ENCODE peak calls at places on chromosomes 16 and 17, in eight cellular contexts. S is uterus, P is SK-N-SH, R is IMR-90, U is cardiac muscle cell, O is stomach, E is heart right ventricle, J is adrenal gland. Y is an unnamed sample.
A peak's percentile ranks its signal among the peaks of the same experiment; 100 is the strongest.

GRCh38 chr17:31903401-31903800 is 1.9 kb upstream of the UTP6 start:
- DNase-seq in S (no peak), P (no peak), R (no peak), U (no peak), O (no peak), E (no peak), J (no peak), Y (no peak)

GRCh38 chr16:58030136-58030840 is 4.7 kb downstream of the MMP15 start:
- DNase-seq in S (no peak), P (no peak), R (no peak), U (no peak), O (no peak), E (no peak), J (no peak), Y (no peak)

GRCh38 chr17:50186661-50187402 is 14.6 kb downstream of the COL1A1 start:
- DNase-seq in S (no peak), P (no peak), R (peak; percentile 82), U (no peak), O (no peak), E (no peak), J (no peak), Y (no peak)

GRCh38 chr16:54446639-54447038 is 160.1 kb upstream of the IRX3 start:
- DNase-seq in S (no peak), P (no peak), R (no peak), U (no peak), O (no peak), E (peak; percentile 56), J (peak; percentile 72), Y (peak; percentile 53)

GRCh38 chr16:14164916-14165684 is 94.0 kb downstream of the MRTFB start:
- DNase-seq in S (no peak), P (no peak), R (no peak), U (no peak), O (no peak), E (no peak), J (no peak), Y (no peak)

GRCh38 chr17:6045621-6046357 is 24.4 kb upstream of the WSCD1 start:
- DNase-seq in S (no peak), P (no peak), R (no peak), U (no peak), O (no peak), E (no peak), J (no peak), Y (no peak)

GRCh38 chr17:79986441-79987186 is 49.1 kb downstream of the TBC1D16 start:
- DNase-seq in S (no peak), P (peak; percentile 94), R (peak; percentile 67), U (no peak), O (no peak), E (no peak), J (peak; percentile 86), Y (no peak)

GRCh38 chr17:18916816-18917496 is 35.0 kb upstream of the SLC5A10 start:
- DNase-seq in S (no peak), P (no peak), R (peak; percentile 45), U (no peak), O (no peak), E (no peak), J (no peak), Y (no peak)

GRCh38 chr17:1460233-1460632 is 4.2 kb upstream of the CRK start:
- DNase-seq in S (peak; percentile 50), P (no peak), R (no peak), U (no peak), O (peak; percentile 94), E (peak; percentile 80), J (peak; percentile 91), Y (peak; percentile 73)

GRCh38 chr17:79923974-79924638 is 84.9 kb upstream of the CBX4 start:
- DNase-seq in S (no peak), P (peak; percentile 78), R (peak; percentile 12), U (peak; percentile 83), O (peak; percentile 70), E (no peak), J (peak; percentile 59), Y (no peak)

GRCh38 chr17:27939489-27940465 is 46.6 kb upstream of the LYRM9 start:
- DNase-seq in S (no peak), P (no peak), R (no peak), U (no peak), O (no peak), E (no peak), J (no peak), Y (no peak)

GRCh38 chr16:3789375-3790067 is 72.2 kb upstream of the TRAP1 start:
- DNase-seq in S (no peak), P (no peak), R (no peak), U (no peak), O (no peak), E (no peak), J (no peak), Y (no peak)

GRCh38 chr16:29806096-29806579 is at the start of gene MAZ:
- DNase-seq in S (no peak), P (peak; percentile 90), R (peak; percentile 91), U (no peak), O (no peak), E (no peak), J (peak; percentile 95), Y (no peak)

GRCh38 chr17:66675991-66676371 is 158.9 kb upstream of the CACNG5 start:
- DNase-seq in S (peak; percentile 61), P (no peak), R (no peak), U (no peak), O (peak; percentile 65), E (no peak), J (no peak), Y (peak; percentile 93)

GRCh38 chr16:50167603-50168002 is 14.5 kb downstream of the TENT4B start:
- DNase-seq in S (no peak), P (no peak), R (no peak), U (no peak), O (no peak), E (no peak), J (no peak), Y (no peak)

GRCh38 chr17:32567511-32567910 is 80.7 kb downstream of the CDK5R1 start:
- DNase-seq in S (no peak), P (no peak), R (no peak), U (no peak), O (no peak), E (no peak), J (no peak), Y (no peak)

GRCh38 chr17:12664252-12664651 is 1.4 kb upstream of the MYOCD start:
- DNase-seq in S (no peak), P (no peak), R (no peak), U (no peak), O (no peak), E (no peak), J (no peak), Y (no peak)

GRCh38 chr16:25141648-25142047 is 30.1 kb downstream of the LCMT1 start:
- DNase-seq in S (no peak), P (no peak), R (no peak), U (no peak), O (no peak), E (no peak), J (no peak), Y (no peak)

DNA sequence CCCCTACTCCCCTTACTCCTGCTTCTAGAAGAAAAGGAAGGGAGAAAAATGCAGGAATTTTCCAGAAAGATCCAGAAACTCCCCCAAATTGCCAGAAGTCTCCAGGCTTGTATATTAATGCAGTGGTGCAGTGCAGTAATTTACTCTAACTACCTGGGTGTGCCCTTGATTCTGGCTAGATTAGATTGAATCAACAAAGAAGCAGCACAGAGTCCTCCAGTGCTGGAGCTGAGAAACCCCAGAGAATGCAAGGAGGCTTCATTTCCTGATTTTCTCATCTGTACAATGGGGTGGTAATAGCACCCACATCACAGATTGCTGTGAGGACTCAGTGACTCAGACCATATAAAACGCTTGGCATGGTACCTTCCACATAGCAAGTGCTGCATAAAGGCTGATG is 247.3 kb upstream of the RPL38 start:
- DNase-seq in S (no peak), P (no peak), R (no peak), U (no peak), O (no peak), E (no peak), J (no peak), Y (no peak)
- TF ChIP-seq CTCF in S (no peak), P (no peak), R (no peak), U (no peak), O (no peak), E (no peak), J (no peak), Y (no peak)

GRCh38 chr17:72420775-72421127 is 299.9 kb downstream of the SOX9 start:
- DNase-seq in S (no peak), P (no peak), R (no peak), U (no peak), O (no peak), E (no peak), J (no peak), Y (no peak)

GRCh38 chr17:72421128-72422092 is 300.6 kb downstream of the SOX9 start:
- DNase-seq in S (no peak), P (no peak), R (peak; percentile 98), U (no peak), O (peak; percentile 71), E (no peak), J (peak; percentile 26), Y (peak; percentile 60)

GRCh38 chr17:72422204-72422504 is 301.3 kb downstream of the SOX9 start:
- DNase-seq in S (no peak), P (no peak), R (no peak), U (no peak), O (no peak), E (no peak), J (no peak), Y (no peak)

GRCh38 chr17:72417627-72418026 is 296.8 kb downstream of the SOX9 start:
- DNase-seq in S (no peak), P (no peak), R (no peak), U (no peak), O (no peak), E (no peak), J (no peak), Y (no peak)

GRCh38 chr17:72419866-72420774 is 299.3 kb downstream of the SOX9 start:
- DNase-seq in S (peak; percentile 21), P (no peak), R (no peak), U (no peak), O (no peak), E (no peak), J (no peak), Y (peak; percentile 53)
- TF ChIP-seq CTCF in S (no peak), P (no peak), R (no peak), U (no peak), O (no peak), E (no peak), J (no peak), Y (no peak)

DNA sequence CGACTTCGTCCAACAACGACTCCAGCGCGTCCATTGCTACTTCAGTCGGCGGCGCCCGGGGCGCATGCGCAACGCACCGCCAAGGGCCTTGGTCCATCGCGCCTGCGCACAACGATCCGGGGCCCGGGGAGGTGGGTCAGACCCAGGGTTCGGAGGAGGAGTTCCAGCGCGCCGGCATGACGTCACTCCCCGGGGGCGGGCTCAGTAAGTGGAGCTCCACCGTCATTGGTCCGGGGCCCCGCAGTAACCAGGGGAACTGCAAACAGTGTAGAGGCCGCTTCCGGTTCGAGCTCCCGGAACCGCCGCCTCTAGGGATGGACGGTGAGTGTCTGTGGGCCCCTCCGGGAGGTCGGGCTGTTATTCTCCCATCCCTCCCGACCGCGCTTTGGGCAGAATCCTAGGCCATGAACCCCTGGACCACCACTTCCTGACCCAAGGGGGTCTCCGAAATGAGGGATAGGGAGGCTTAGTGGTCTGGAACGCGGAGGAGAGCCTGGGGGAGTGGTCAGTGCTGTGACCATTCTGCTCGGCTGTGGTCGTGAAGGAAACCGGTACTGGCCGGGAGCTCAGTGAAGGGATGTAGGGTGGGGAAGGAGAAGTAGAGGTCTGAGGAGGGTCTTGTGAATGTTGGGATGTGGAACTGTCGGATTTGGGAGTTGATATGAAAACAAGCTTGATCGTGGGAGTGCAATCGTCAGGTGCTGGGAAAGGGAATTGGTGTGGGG is at the start of the genes GTF3C1 and KATNIP:
- DNase-seq in S (peak; percentile 100), P (peak; percentile 100), R (peak; percentile 97), U (peak; percentile 100), O (peak; percentile 100), E (peak; percentile 100), J (peak; percentile 100), Y (peak; percentile 100)
- TF ChIP-seq CTCF in S (no peak), P (no peak), R (no peak), U (no peak), O (no peak), E (no peak), J (no peak), Y (peak; percentile 23)

GRCh38 chr16:67445441-67445912 is 14.6 kb downstream of the HSD11B2 start:
- DNase-seq in S (peak; percentile 78), P (peak; percentile 48), R (no peak), U (no peak), O (no peak), E (peak; percentile 67), J (peak; percentile 83), Y (no peak)
- TF ChIP-seq CTCF in S (peak; percentile 6), P (no peak), R (no peak), U (no peak), O (no peak), E (peak; percentile 6), J (peak; percentile 7), Y (no peak)